ENCODE peak calls at places on chromosomes 4 and X, in seven cellular contexts. I is endothelial cell; S is DMS153; E is stimulated activated CD4-positive, alpha-beta T cell treated with anti-CD3 and anti-CD28 coated beads, Interleukin-1b, Interleukin-23, amount 100 ng/mL, for 24 hours; N is neuronal stem cell; G is GM04503; C is KBM-7. O is an unnamed sample.

GRCh38 chr4:93444860-93445259 is 383.7 kb upstream of the ATOH1 start:
- DNase-seq in I (no peak), S (no peak), E (no peak), N (no peak), G (no peak), C (no peak), O (no peak)

GRCh38 chrX:37776283-37776986 is 3.4 kb upstream of the CYBB start:
- DNase-seq in I (no peak), S (no peak), E (no peak), N (no peak), G (no peak), C (no peak), O (no peak)

GRCh38 chrX:76253432-76253831 is 80.6 kb downstream of the PBDC1 start:
- DNase-seq in I (peak), S (no peak), E (no peak), N (peak), G (no peak), C (peak), O (peak)

GRCh38 chr4:79367111-79367510 is 40.9 kb downstream of the GK2 start:
- DNase-seq in I (no peak), S (no peak), E (no peak), N (no peak), G (no peak), C (no peak), O (no peak)

GRCh38 chrX:149493567-149494562 is 11.2 kb downstream of the IDS start:
- DNase-seq in I (no peak), S (no peak), E (no peak), N (no peak), G (no peak), C (peak), O (no peak)

GRCh38 chrX:67296395-67296794 is 247.4 kb upstream of the AR start:
- DNase-seq in I (no peak), S (no peak), E (no peak), N (no peak), G (no peak), C (no peak), O (no peak)

GRCh38 chr4:173273956-173274355 is 60.2 kb downstream of the HMGB2 start:
- DNase-seq in I (no peak), S (no peak), E (no peak), N (no peak), G (no peak), C (no peak), O (no peak)

GRCh38 chr4:56086073-56086521 is 137.4 kb downstream of the CEP135 start:
- DNase-seq in I (no peak), S (peak), E (no peak), N (no peak), G (no peak), C (peak), O (no peak)

GRCh38 chr4:181674315-181674714 is 568.9 kb upstream of the TENM3 start:
- DNase-seq in I (no peak), S (no peak), E (no peak), N (no peak), G (peak), C (no peak), O (no peak)

GRCh38 chrX:39853417-39853816 is 244.3 kb downstream of the BCOR start:
- DNase-seq in I (no peak), S (no peak), E (no peak), N (no peak), G (no peak), C (no peak), O (no peak)

GRCh38 chr4:45442466-45442865 is 681.4 kb downstream of the GABRG1 start:
- DNase-seq in I (no peak), S (no peak), E (no peak), N (no peak), G (no peak), C (peak), O (no peak)

GRCh38 chrX:78650906-78651437 is 8.2 kb downstream of the RTL3 start:
- DNase-seq in I (no peak), S (no peak), E (no peak), N (no peak), G (peak), C (peak), O (peak)

GRCh38 chr4:27293831-27294230 is 433.2 kb downstream of the STIM2 start:
- DNase-seq in I (no peak), S (no peak), E (no peak), N (no peak), G (no peak), C (no peak), O (no peak)

GRCh38 chrX:13876652-13877051 is 59.8 kb upstream of the GPM6B start:
- DNase-seq in I (no peak), S (no peak), E (no peak), N (no peak), G (no peak), C (no peak), O (no peak)

GRCh38 chr4:125517831-125518230 is 203.1 kb downstream of the FAT4 start:
- DNase-seq in I (no peak), S (no peak), E (no peak), N (no peak), G (no peak), C (no peak), O (no peak)

GRCh38 chr4:149523039-149523438 is 292.6 kb downstream of the IQCM start:
- DNase-seq in I (no peak), S (no peak), E (no peak), N (no peak), G (no peak), C (no peak), O (no peak)

GRCh38 chr4:17366496-17366895 is 145.4 kb downstream of the QDPR start:
- DNase-seq in I (no peak), S (no peak), E (no peak), N (no peak), G (no peak), C (no peak), O (no peak)

GRCh38 chrX:72297953-72298730 is 7.6 kb downstream of the CITED1 start:
- DNase-seq in I (no peak), S (no peak), E (no peak), N (no peak), G (no peak), C (peak), O (no peak)

GRCh38 chr4:86909945-86910344 is 17.7 kb upstream of the C4orf36 start:
- DNase-seq in I (no peak), S (no peak), E (no peak), N (no peak), G (no peak), C (no peak), O (no peak)

GRCh38 chr4:25238052-25238451 is 4.2 kb downstream of the PI4K2B start:
- DNase-seq in I (no peak), S (no peak), E (no peak), N (no peak), G (no peak), C (no peak), O (no peak)

GRCh38 chrX:17617794-17618193 is 119.5 kb upstream of the SCML1 start:
- DNase-seq in I (no peak), S (no peak), E (no peak), N (no peak), G (no peak), C (no peak), O (peak)

GRCh38 chrX:40922307-40922706 is 162.9 kb upstream of the USP9X start:
- DNase-seq in I (no peak), S (no peak), E (no peak), N (no peak), G (no peak), C (peak), O (no peak)

GRCh38 chrX:84501798-84502628 is at the start of gene HDX:
- DNase-seq in I (peak), S (peak), E (peak), N (peak), G (peak), C (no peak), O (peak)

GRCh38 chr4:37953620-37954325 is 6.4 kb upstream of the PTTG2 start:
- DNase-seq in I (no peak), S (no peak), E (no peak), N (no peak), G (no peak), C (no peak), O (no peak)

GRCh38 chrX:10387011-10387410 is 230.2 kb downstream of the CLCN4 start:
- DNase-seq in I (no peak), S (no peak), E (no peak), N (no peak), G (peak), C (no peak), O (no peak)

GRCh38 chr4:152972821-152973613 is 36.9 kb downstream of the FHDC1 start:
- DNase-seq in I (no peak), S (no peak), E (no peak), N (no peak), G (peak), C (no peak), O (no peak)

GRCh38 chrX:7139202-7140081 is 8.1 kb upstream of the STS start:
- DNase-seq in I (no peak), S (no peak), E (no peak), N (no peak), G (peak), C (no peak), O (no peak)

GRCh38 chrX:24870143-24870542 is 145.6 kb downstream of the ARX start:
- DNase-seq in I (no peak), S (no peak), E (no peak), N (no peak), G (peak), C (no peak), O (no peak)

GRCh38 chr4:168723020-168723419 is 226.2 kb downstream of the PALLD start:
- DNase-seq in I (no peak), S (no peak), E (no peak), N (no peak), G (no peak), C (no peak), O (no peak)

GRCh38 chr4:139655116-139655515 is 10.5 kb upstream of the MGST2 start:
- DNase-seq in I (peak), S (peak), E (no peak), N (no peak), G (no peak), C (peak), O (peak)

GRCh38 chr4:131302108-131302507 is 1847.0 kb upstream of the PCDH10 start:
- DNase-seq in I (no peak), S (no peak), E (no peak), N (no peak), G (no peak), C (no peak), O (no peak)

GRCh38 chrX:110954428-110954827 is 141.6 kb upstream of the PAK3 start:
- DNase-seq in I (no peak), S (no peak), E (no peak), N (no peak), G (no peak), C (no peak), O (no peak)

GRCh38 chr4:38489924-38490639 is 173.9 kb upstream of the KLF3 start:
- DNase-seq in I (peak), S (no peak), E (no peak), N (no peak), G (no peak), C (no peak), O (peak)

GRCh38 chrX:8194216-8194615 is 23.1 kb upstream of the VCX2 start:
- DNase-seq in I (no peak), S (peak), E (no peak), N (no peak), G (no peak), C (no peak), O (no peak)

GRCh38 chr4:140240237-140240636 is 86.3 kb upstream of the MAML3 start:
- DNase-seq in I (no peak), S (peak), E (no peak), N (no peak), G (no peak), C (no peak), O (no peak)

GRCh38 chrX:108177321-108177990 is 85.9 kb downstream of the ATG4A start:
- DNase-seq in I (no peak), S (no peak), E (no peak), N (peak), G (no peak), C (no peak), O (peak)